ENCODE peak calls at places on chromosomes 16 and 17, in six cellular contexts. S is A673, U is neuronal stem cell, P is heart left ventricle, M is stomach, N is aorta. L is an unnamed sample.

GRCh38 chr17:73589096-73589980 is 54.9 kb downstream of the SDK2 start:
- DNase-seq in S (peak), N (no peak), P (no peak), M (no peak), U (no peak), L (no peak)

GRCh38 chr17:3043737-3044365 is 19.6 kb downstream of the OR1D5 start:
- DNase-seq in M (no peak), P (no peak), N (peak), U (no peak), S (peak), L (no peak)

GRCh38 chr16:17463335-17463734 is 7.4 kb downstream of the XYLT1 start:
- DNase-seq in S (no peak), M (no peak), U (no peak), N (no peak), P (no peak), L (no peak)

GRCh38 chr16:61150351-61150750 is 885.9 kb downstream of the CDH8 start:
- DNase-seq in U (no peak), M (no peak), P (no peak), S (no peak), N (no peak), L (no peak)

GRCh38 chr17:76695059-76695892 is 15.5 kb downstream of the MXRA7 start:
- DNase-seq in P (no peak), S (no peak), M (no peak), U (no peak), N (peak), L (no peak)

GRCh38 chr17:67359960-67360817 is 6.2 kb downstream of the PSMD12 start:
- DNase-seq in U (no peak), M (no peak), N (no peak), P (no peak), S (peak), L (no peak)

GRCh38 chr17:40425741-40426140 is 8.0 kb upstream of the TOP2A start:
- DNase-seq in U (no peak), N (no peak), M (no peak), S (no peak), P (no peak), L (no peak)

GRCh38 chr17:62840871-62841270 is 32.8 kb upstream of the MARCHF10 start:
- DNase-seq in P (no peak), N (no peak), U (no peak), M (no peak), S (no peak), L (no peak)

GRCh38 chr16:27628216-27628945 is 78.4 kb downstream of the KATNIP start:
- DNase-seq in S (peak), N (no peak), U (no peak), P (no peak), M (no peak), L (no peak)

GRCh38 chr17:16363749-16364536 is 10.7 kb upstream of the CENPV start:
- DNase-seq in M (peak), S (peak), P (peak), N (peak), U (peak), L (peak)

GRCh38 chr16:339680-340079 is 12.8 kb downstream of the AXIN1 start:
- DNase-seq in S (no peak), U (no peak), N (peak), M (no peak), P (no peak), L (no peak)

GRCh38 chr17:4900231-4901107 is 1.1 kb downstream of the C17orf107 start:
- DNase-seq in M (peak), U (no peak), S (no peak), N (no peak), P (no peak), L (peak)

GRCh38 chr16:30395155-30395991 is at the start of gene ZNF48:
- DNase-seq in M (peak), P (peak), U (peak), N (peak), S (peak), L (peak)

GRCh38 chr17:28335959-28336871 is 654 bp downstream of the TNFAIP1 start:
- DNase-seq in S (peak), P (peak), N (peak), M (peak), U (peak), L (no peak)

GRCh38 chr16:78434401-78434800 is 334.9 kb downstream of the WWOX start:
- DNase-seq in P (no peak), M (no peak), N (no peak), U (no peak), S (no peak), L (no peak)

GRCh38 chr17:78828470-78829185 is 12.0 kb downstream of the USP36 start:
- DNase-seq in P (no peak), S (peak), U (no peak), N (peak), M (no peak), L (no peak)

GRCh38 chr16:8751481-8752311 is 45.7 kb downstream of the TMEM186 start:
- DNase-seq in M (no peak), N (peak), S (peak), U (no peak), P (no peak), L (no peak)

GRCh38 chr17:6661464-6661848 is 9.9 kb downstream of the C17orf100 start:
- DNase-seq in M (no peak), U (no peak), P (no peak), N (no peak), S (no peak), L (no peak)

GRCh38 chr17:43768943-43769342 is 9.8 kb downstream of the DUSP3 start:
- DNase-seq in P (no peak), N (no peak), M (no peak), S (no peak), U (no peak), L (no peak)

GRCh38 chr16:56780646-56781045 is 50.7 kb downstream of the NUP93 start:
- DNase-seq in N (no peak), M (no peak), U (no peak), S (no peak), P (no peak), L (no peak)

GRCh38 chr17:41781404-41782110 is 5.0 kb downstream of the JUP start:
- DNase-seq in S (no peak), U (no peak), P (peak), N (no peak), M (no peak), L (no peak)

GRCh38 chr17:13212861-13213260 is 195.0 kb upstream of the ELAC2 start:
- DNase-seq in P (no peak), S (no peak), N (no peak), U (no peak), M (no peak), L (no peak)

GRCh38 chr16:24013733-24014645 is 178.2 kb downstream of the PRKCB start:
- DNase-seq in S (peak), M (peak), P (no peak), N (no peak), U (no peak), L (no peak)

GRCh38 chr17:58247511-58248363 is 9.4 kb downstream of the LPO start:
- DNase-seq in N (no peak), M (no peak), P (no peak), S (no peak), U (no peak), L (no peak)

GRCh38 chr17:15233022-15233805 is 31.9 kb downstream of the PMP22 start:
- DNase-seq in N (no peak), P (no peak), M (no peak), U (no peak), S (no peak), L (no peak)

GRCh38 chr16:63655846-63656245 is 1466.0 kb downstream of the CDH11 start:
- DNase-seq in U (peak), S (no peak), M (no peak), P (no peak), N (no peak), L (no peak)

GRCh38 chr16:75695708-75696107 is 5.6 kb downstream of the DUXB start:
- DNase-seq in S (peak), N (no peak), M (no peak), P (no peak), U (no peak), L (no peak)

GRCh38 chr17:60704170-60704569 is 26.5 kb downstream of the BCAS3 start:
- DNase-seq in P (no peak), S (no peak), M (no peak), N (no peak), U (no peak), L (no peak)

GRCh38 chr17:44444735-44445105 is 55.3 kb upstream of the ITGA2B start:
- DNase-seq in P (no peak), M (no peak), N (no peak), U (no peak), S (no peak), L (no peak)

GRCh38 chr17:33201255-33201654 is 91.8 kb downstream of the ASIC2 start:
- DNase-seq in N (no peak), S (peak), M (no peak), P (no peak), U (no peak), L (no peak)

GRCh38 chr17:80159984-80160383 is 9.8 kb upstream of the CARD14 start:
- DNase-seq in M (no peak), P (no peak), S (no peak), U (no peak), N (no peak), L (no peak)

GRCh38 chr17:82237083-82237745 is 8.4 kb downstream of the SLC16A3 start:
- DNase-seq in P (no peak), S (no peak), M (no peak), N (peak), U (no peak), L (no peak)

GRCh38 chr17:32279933-32280716 is 14.5 kb downstream of the RHBDL3 start:
- DNase-seq in S (no peak), N (no peak), M (no peak), P (no peak), U (no peak), L (no peak)

GRCh38 chr16:74731853-74732477 is 31.3 kb upstream of the MLKL start:
- DNase-seq in U (no peak), S (no peak), P (no peak), N (no peak), M (no peak), L (no peak)

GRCh38 chr17:57294629-57295501 is 38.5 kb downstream of the MSI2 start:
- DNase-seq in S (peak), M (no peak), U (no peak), P (peak), N (no peak), L (no peak)

GRCh38 chr17:17561408-17562144 is 29.9 kb downstream of the PEMT start:
- DNase-seq in S (no peak), N (peak), P (no peak), M (peak), U (no peak), L (peak)

GRCh38 chr16:25126820-25127232 is 15.3 kb downstream of the LCMT1 start:
- DNase-seq in S (peak), U (no peak), N (no peak), P (no peak), M (no peak), L (no peak)

GRCh38 chr16:3999479-3999868 is 116.8 kb downstream of the ADCY9 start:
- DNase-seq in P (peak), N (peak), U (no peak), S (peak), M (no peak), L (no peak)
- H3K27ac ChIP-seq in P (peak), N (no peak), U (no peak), S (peak), M (peak), L (no peak)

GRCh38 chr16:83807710-83808572 is at the start of gene HSBP1:
- DNase-seq in M (peak), N (peak), P (peak), S (peak), U (peak), L (peak)
- H3K27ac ChIP-seq in M (peak), N (no peak), P (peak), S (peak), U (peak), L (peak)

GRCh38 chr17:21125862-21126261 is 902 bp upstream of the DHRS7B start:
- DNase-seq in S (peak), M (no peak), P (no peak), U (no peak), N (no peak), L (no peak)
- H3K27ac ChIP-seq in S (no peak), M (peak), P (no peak), U (no peak), N (no peak), L (no peak)

DNA sequence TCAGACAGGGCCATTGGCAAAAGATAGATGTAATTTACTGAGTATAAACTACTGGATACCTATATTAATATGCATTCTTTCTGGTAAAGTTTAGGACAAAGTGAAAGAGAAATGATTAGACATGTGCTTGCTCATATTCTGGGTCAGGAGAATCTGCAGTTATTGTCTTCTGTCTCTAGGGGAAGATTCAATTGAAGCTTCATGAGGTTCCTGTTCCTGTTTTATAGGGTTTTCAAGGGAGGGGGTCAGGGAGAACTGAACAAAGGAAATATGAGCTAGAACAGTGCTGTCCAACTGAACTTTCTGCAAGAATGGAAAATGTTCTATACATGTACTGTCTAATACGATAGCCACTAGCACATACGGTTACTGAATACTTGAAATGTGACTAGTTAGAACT is 59.3 kb upstream of the CORO6 start:
- DNase-seq in P (no peak), U (no peak), M (no peak), N (no peak), S (peak), L (no peak)
- H3K27ac ChIP-seq in P (peak), U (no peak), M (peak), N (no peak), S (peak), L (peak)

DNA sequence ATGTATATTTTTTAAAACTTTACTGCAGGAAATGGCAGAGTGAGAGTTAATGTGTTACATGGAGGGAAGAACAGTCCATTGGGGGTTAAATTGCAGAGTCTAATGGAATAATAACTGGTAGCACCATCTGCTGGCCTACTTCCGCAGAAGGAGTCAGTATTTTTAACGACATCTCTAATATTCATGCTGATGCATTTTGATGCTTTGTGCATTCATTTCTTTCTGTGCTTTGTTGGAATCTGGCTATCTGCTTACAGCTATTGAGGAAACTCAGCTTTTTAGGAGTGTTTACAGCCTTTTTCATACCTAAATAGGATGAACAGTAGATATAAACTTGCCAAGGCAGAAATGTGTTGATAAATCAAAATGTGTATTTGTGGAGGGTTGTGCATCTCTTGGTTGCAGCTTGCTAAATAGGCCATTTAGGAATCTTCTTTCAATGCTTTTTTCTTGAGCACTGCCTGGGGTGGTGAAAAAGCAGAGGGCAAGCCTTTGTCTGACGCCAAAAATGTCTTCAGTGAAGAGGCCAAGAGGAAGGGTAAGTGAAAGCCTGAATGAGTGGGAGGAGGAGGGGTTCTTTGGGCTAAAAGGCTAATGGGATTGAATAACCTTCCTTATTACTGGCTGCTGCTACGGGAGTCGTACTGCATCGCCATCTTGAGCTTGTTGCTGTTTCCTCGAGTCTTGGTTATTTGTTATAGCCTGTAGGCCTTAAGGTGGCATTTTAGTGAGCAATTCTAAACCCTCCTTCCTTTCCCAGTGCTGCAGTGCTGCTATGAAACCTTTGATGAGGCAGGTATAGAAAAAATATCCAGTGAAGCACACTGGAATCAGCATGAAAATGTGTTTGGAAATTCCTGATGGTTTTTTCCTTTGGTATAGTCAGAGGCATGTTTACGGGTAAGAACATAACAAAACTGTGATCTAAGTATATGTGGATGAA is 153.3 kb downstream of the CHD9 start:
- DNase-seq in M (peak), P (peak), N (no peak), U (peak), S (peak), L (peak)
- H3K27ac ChIP-seq in M (peak), P (peak), N (peak), U (peak), S (peak), L (peak)

DNA sequence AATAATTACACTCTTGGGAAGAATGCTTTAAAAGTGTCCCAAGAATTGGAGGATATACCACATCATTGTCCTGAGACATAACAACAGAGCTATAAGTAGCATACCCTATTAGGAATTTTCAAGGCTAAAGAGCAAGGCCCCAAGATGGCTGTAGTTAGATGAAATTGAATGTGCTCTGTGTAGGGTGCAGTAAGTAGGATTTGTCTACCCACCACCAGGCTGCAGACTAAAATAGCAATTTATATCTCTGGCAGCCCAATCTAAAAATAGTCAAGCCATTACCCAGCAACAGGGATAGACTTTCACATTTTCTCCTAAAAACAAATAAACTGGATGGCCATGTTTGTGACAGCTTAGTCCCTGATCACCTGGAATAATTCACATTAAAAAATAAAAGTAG is 5.6 kb downstream of the MMD start:
- DNase-seq in M (no peak), U (no peak), P (no peak), N (no peak), S (no peak), L (no peak)
- H3K27ac ChIP-seq in M (no peak), U (no peak), P (peak), N (no peak), S (no peak), L (no peak)

GRCh38 chr17:8859804-8860430 is 7.6 kb downstream of the PIK3R6 start:
- DNase-seq in P (no peak), M (no peak), S (no peak), N (peak), U (no peak), L (no peak)
- H3K27ac ChIP-seq in P (no peak), M (no peak), S (no peak), N (no peak), U (no peak), L (no peak)

GRCh38 chr17:50190278-50191069 is 11.0 kb downstream of the COL1A1 start:
- DNase-seq in N (no peak), U (no peak), S (no peak), M (no peak), P (no peak), L (no peak)

GRCh38 chr17:50187741-50188520 is 13.5 kb downstream of the COL1A1 start:
- DNase-seq in M (no peak), U (no peak), P (no peak), S (no peak), N (no peak), L (no peak)

GRCh38 chr17:50189396-50190277 is 11.8 kb downstream of the COL1A1 start:
- DNase-seq in M (no peak), S (no peak), P (no peak), U (no peak), N (no peak), L (no peak)

GRCh38 chr17:50187403-50187735 is 14.1 kb downstream of the COL1A1 start:
- DNase-seq in N (no peak), M (no peak), S (no peak), P (no peak), U (no peak), L (no peak)

GRCh38 chr17:50188521-50189395 is 12.7 kb downstream of the COL1A1 start:
- DNase-seq in P (no peak), U (no peak), M (no peak), S (no peak), N (no peak), L (no peak)
- H3K27ac ChIP-seq in P (no peak), U (no peak), M (peak), S (no peak), N (peak), L (no peak)

L was measured in substantia nigra.